ENCODE peak calls at places on chromosomes 16 and 17, in eight cellular contexts. R is HFFc6; V is endothelial cell; L is AG09309; U is CD4-positive, alpha-beta T cell; T is IMR-90; P is brain microvascular endothelial cell; H is HFF-Myc. C is an unnamed sample.

GRCh38 chr17:66673668-66674276 is 161.1 kb upstream of the CACNG5 start:
- DNase-seq in R (peak), V (peak), L (no peak), U (peak), T (peak), P (peak), H (peak), C (peak)

GRCh38 chr17:290626-291025 is 62.0 kb downstream of the RPH3AL start:
- DNase-seq in R (no peak), V (no peak), L (no peak), U (no peak), T (no peak), P (no peak), H (no peak), C (no peak)

GRCh38 chr17:67376892-67377726 is at the start of gene PITPNC1:
- DNase-seq in R (peak), V (peak), L (no peak), U (peak), T (peak), P (peak), H (no peak), C (peak)

GRCh38 chr17:9003355-9004131 is 17.8 kb upstream of the NTN1 start:
- DNase-seq in R (no peak), V (peak), L (no peak), U (no peak), T (no peak), P (no peak), H (no peak), C (no peak)

GRCh38 chr16:12901204-12901596 is 198 bp upstream of the SHISA9 start:
- DNase-seq in R (no peak), V (peak), L (no peak), U (no peak), T (no peak), P (no peak), H (no peak), C (no peak)

GRCh38 chr16:1422076-1422475 is 1.5 kb upstream of the UQCC4 start:
- DNase-seq in R (no peak), V (no peak), L (no peak), U (no peak), T (no peak), P (no peak), H (no peak), C (no peak)

GRCh38 chr17:80863626-80864025 is 128.0 kb upstream of the CHMP6 start:
- DNase-seq in R (no peak), V (no peak), L (no peak), U (no peak), T (no peak), P (no peak), H (no peak), C (no peak)

GRCh38 chr17:27319536-27320221 is 25.8 kb downstream of the WSB1 start:
- DNase-seq in R (peak), V (no peak), L (no peak), U (no peak), T (peak), P (no peak), H (no peak), C (no peak)

GRCh38 chr16:67185003-67185865 is 1.5 kb upstream of the MATCAP1 start:
- DNase-seq in R (peak), V (peak), L (peak), U (peak), T (peak), P (peak), H (peak), C (peak)

GRCh38 chr16:6947291-6947690 is 385.4 kb upstream of the RBFOX1 start:
- DNase-seq in R (no peak), V (no peak), L (no peak), U (no peak), T (no peak), P (no peak), H (no peak), C (no peak)

GRCh38 chr17:71460943-71461342 is 659.9 kb upstream of the SOX9 start:
- DNase-seq in R (peak), V (peak), L (no peak), U (no peak), T (peak), P (peak), H (no peak), C (no peak)

GRCh38 chr17:69575346-69575761 is 160.9 kb downstream of the MAP2K6 start:
- DNase-seq in R (peak), V (no peak), L (peak), U (no peak), T (peak), P (peak), H (peak), C (no peak)

GRCh38 chr17:7888184-7888920 is at the start of gene CHD3:
- DNase-seq in R (no peak), V (no peak), L (no peak), U (no peak), T (peak), P (peak), H (no peak), C (no peak)

GRCh38 chr16:21083729-21084268 is 66.8 kb downstream of the DNAH3 start:
- DNase-seq in R (peak), V (peak), L (no peak), U (peak), T (peak), P (peak), H (no peak), C (peak)

GRCh38 chr16:51383909-51384308 is 232.8 kb upstream of the SALL1 start:
- DNase-seq in R (no peak), V (no peak), L (no peak), U (no peak), T (no peak), P (no peak), H (no peak), C (peak)

GRCh38 chr17:17381438-17382059 is 78.4 kb downstream of the NT5M start:
- DNase-seq in R (no peak), V (no peak), L (no peak), U (no peak), T (no peak), P (no peak), H (no peak), C (no peak)

GRCh38 chr16:68267612-68268405 is 3.5 kb downstream of the SLC7A6 start:
- DNase-seq in R (no peak), V (no peak), L (no peak), U (no peak), T (no peak), P (no peak), H (no peak), C (no peak)

GRCh38 chr17:37458805-37459204 is 30.9 kb upstream of the DUSP14 start:
- DNase-seq in R (peak), V (no peak), L (no peak), U (no peak), T (peak), P (peak), H (no peak), C (no peak)

GRCh38 chr16:83926726-83927397 is 26.2 kb upstream of the OSGIN1 start:
- DNase-seq in R (peak), V (peak), L (peak), U (peak), T (peak), P (peak), H (peak), C (peak)

GRCh38 chr17:66755101-66755943 is 79.6 kb upstream of the CACNG5 start:
- DNase-seq in R (no peak), V (no peak), L (no peak), U (no peak), T (no peak), P (no peak), H (no peak), C (peak)

GRCh38 chr16:30581462-30581861 is 4.0 kb downstream of the ZNF785 start:
- DNase-seq in R (no peak), V (no peak), L (no peak), U (no peak), T (no peak), P (no peak), H (no peak), C (no peak)

GRCh38 chr17:49101054-49101534 is 31.5 kb upstream of the B4GALNT2 start:
- DNase-seq in R (peak), V (no peak), L (peak), U (no peak), T (peak), P (peak), H (no peak), C (peak)

GRCh38 chr17:66412857-66413563 is 110.6 kb downstream of the PRKCA start:
- DNase-seq in R (no peak), V (no peak), L (no peak), U (no peak), T (no peak), P (no peak), H (no peak), C (no peak)

GRCh38 chr17:39663688-39664580 is 1.2 kb upstream of the TCAP start:
- DNase-seq in R (no peak), V (peak), L (no peak), U (no peak), T (no peak), P (no peak), H (no peak), C (no peak)

GRCh38 chr17:82160081-82160480 is 52.6 kb downstream of the CCDC57 start:
- DNase-seq in R (peak), V (no peak), L (no peak), U (no peak), T (peak), P (peak), H (no peak), C (no peak)

GRCh38 chr17:4331614-4332013 is 34.9 kb downstream of the UBE2G1 start:
- DNase-seq in R (no peak), V (no peak), L (no peak), U (no peak), T (no peak), P (no peak), H (no peak), C (no peak)

GRCh38 chr17:61218438-61218837 is 181.2 kb upstream of the TBX2 start:
- DNase-seq in R (peak), V (no peak), L (no peak), U (no peak), T (peak), P (peak), H (no peak), C (no peak)

GRCh38 chr17:14197582-14197981 is 39.1 kb downstream of the CDRT15 start:
- DNase-seq in R (no peak), V (no peak), L (no peak), U (peak), T (no peak), P (no peak), H (no peak), C (no peak)

GRCh38 chr17:80738020-80738380 is 193.4 kb downstream of the RPTOR start:
- DNase-seq in R (no peak), V (no peak), L (no peak), U (no peak), T (no peak), P (no peak), H (no peak), C (no peak)

GRCh38 chr17:29357232-29357631 is 32.9 kb upstream of the TAOK1 start:
- DNase-seq in R (no peak), V (no peak), L (no peak), U (no peak), T (no peak), P (no peak), H (no peak), C (no peak)

GRCh38 chr16:9437115-9437514 is 345.7 kb downstream of the HAPSTR1 start:
- DNase-seq in R (no peak), V (no peak), L (no peak), U (no peak), T (no peak), P (no peak), H (no peak), C (no peak)

GRCh38 chr17:58591455-58591854 is 77.0 kb upstream of the MTMR4 start:
- DNase-seq in R (no peak), V (no peak), L (no peak), U (no peak), T (no peak), P (no peak), H (no peak), C (no peak)
- TF ChIP-seq CTCF in R (peak), V (peak), L (no peak), U (no peak), T (no peak), P (no peak), H (no peak), C (peak)

DNA sequence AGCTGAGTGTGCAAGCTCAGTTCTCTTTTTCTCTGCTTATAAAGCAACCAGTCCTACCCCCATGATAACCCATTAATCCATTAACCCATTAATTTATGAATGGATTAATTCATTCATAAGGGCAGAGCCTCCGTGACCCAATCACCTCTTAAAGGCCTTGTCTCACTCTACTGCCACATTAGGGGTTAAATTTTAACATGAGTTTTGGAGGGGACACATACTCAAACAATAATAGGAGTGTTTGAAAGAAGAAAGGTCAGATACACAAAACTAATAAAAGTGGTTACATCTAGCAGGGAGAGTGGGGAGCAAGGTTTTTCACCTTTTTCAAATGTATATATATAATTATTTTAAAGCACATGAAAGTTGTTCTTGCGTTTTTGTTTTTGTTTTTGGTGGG is 6.8 kb downstream of the VMP1 start:
- DNase-seq in R (no peak), V (no peak), L (no peak), U (no peak), T (no peak), P (no peak), H (no peak), C (no peak)
- TF ChIP-seq CTCF in R (no peak), V (no peak), L (no peak), U (no peak), T (no peak), P (no peak), H (no peak), C (no peak)

GRCh38 chr16:17206712-17207111 is 264.0 kb downstream of the XYLT1 start:
- DNase-seq in R (no peak), V (no peak), L (no peak), U (no peak), T (no peak), P (no peak), H (no peak), C (no peak)
- TF ChIP-seq CTCF in R (peak), V (no peak), L (peak), U (no peak), T (no peak), P (no peak), H (peak), C (no peak)

GRCh38 chr17:44111777-44112176 is 11.7 kb downstream of the HDAC5 start:
- DNase-seq in R (no peak), V (no peak), L (no peak), U (no peak), T (no peak), P (no peak), H (no peak), C (no peak)

GRCh38 chr17:44109312-44109630 is 14.2 kb downstream of the HDAC5 start:
- DNase-seq in R (no peak), V (no peak), L (no peak), U (no peak), T (no peak), P (no peak), H (no peak), C (no peak)

GRCh38 chr17:44110011-44110686 is 13.3 kb downstream of the HDAC5 start:
- DNase-seq in R (no peak), V (no peak), L (no peak), U (no peak), T (no peak), P (no peak), H (no peak), C (no peak)

GRCh38 chr17:44112284-44113280 is 10.9 kb downstream of the HDAC5 start:
- DNase-seq in R (no peak), V (no peak), L (no peak), U (no peak), T (no peak), P (no peak), H (no peak), C (no peak)

DNA sequence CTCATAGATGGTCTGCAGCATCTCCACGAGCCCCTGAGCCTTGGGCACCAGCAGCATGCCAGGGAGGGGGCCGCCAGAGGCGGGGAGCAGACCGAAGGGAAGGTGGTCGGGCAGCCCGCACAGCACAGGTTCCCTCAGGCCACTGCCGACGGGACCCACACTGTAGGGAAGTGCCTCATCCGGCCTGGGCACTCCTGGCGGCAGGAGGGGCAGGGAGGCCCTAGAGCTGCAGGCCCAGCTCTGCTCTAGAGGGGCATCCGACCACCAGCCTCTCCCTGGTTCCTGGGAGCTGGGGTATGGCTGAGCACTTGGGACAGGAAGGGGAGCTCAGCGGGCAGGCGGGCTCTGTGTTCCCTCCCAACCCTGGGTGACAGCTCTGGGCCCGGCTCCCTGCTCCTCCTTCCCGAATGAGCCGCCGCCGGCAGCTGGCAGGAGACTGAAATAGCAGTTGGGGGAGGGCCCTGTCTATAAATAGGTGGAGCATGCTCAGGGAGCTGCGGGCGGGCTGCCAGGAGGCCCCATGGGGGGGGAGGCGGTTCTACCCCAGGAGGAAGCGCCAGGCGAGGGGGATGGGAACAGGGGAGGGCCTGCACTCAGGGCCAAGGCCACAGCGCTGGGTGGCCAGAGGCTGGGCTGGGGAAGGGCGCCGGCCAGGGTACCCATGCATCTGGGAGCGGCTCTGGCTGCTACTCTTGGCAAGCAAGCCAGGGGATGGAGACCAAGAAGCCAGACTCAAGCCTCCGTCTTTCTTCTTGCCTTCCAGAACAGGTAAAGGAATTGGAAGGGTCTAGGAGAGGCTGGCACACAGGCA is 12.4 kb downstream of the HDAC5 start:
- DNase-seq in R (peak), V (peak), L (peak), U (peak), T (peak), P (peak), H (peak), C (peak)
- TF ChIP-seq CTCF in R (peak), V (no peak), L (no peak), U (no peak), T (peak), P (peak), H (no peak), C (no peak)

GRCh38 chr17:75896360-75897075 is at the start of gene TRIM65:
- DNase-seq in R (peak), V (peak), L (peak), U (peak), T (peak), P (peak), H (no peak), C (peak)
- TF ChIP-seq CTCF in R (peak), V (no peak), L (peak), U (peak), T (peak), P (peak), H (no peak), C (peak)

GRCh38 chr16:57999366-57999970 is 1.0 kb downstream of the ZNF319 start:
- DNase-seq in R (no peak), V (no peak), L (no peak), U (no peak), T (peak), P (no peak), H (no peak), C (no peak)
- TF ChIP-seq CTCF in R (no peak), V (no peak), L (no peak), U (no peak), T (peak), P (peak), H (no peak), C (no peak)